ENCODE peak calls at places on chromosome 9, in ten cellular contexts. R, U, Z, I, B, Q, T, G, W and N are unnamed samples.

GRCh38 chr9:20208951-20209350 is 413.3 kb downstream of the MLLT3 start:
- DNase-seq in R (no peak), U (no peak), Z (no peak), I (no peak), B (no peak), Q (no peak), T (no peak), G (no peak), W (no peak), N (no peak)

GRCh38 chr9:130452835-130453234 is 8.1 kb downstream of the ASS1 start:
- DNase-seq in R (no peak), U (no peak), Z (no peak), I (no peak), B (no peak), Q (no peak), T (no peak), G (no peak), W (no peak), N (no peak)

GRCh38 chr9:93596399-93596798 is 20.0 kb downstream of the PHF2 start:
- DNase-seq in R (no peak), U (no peak), Z (no peak), I (no peak), B (no peak), Q (no peak), T (no peak), G (no peak), W (no peak), N (no peak)

GRCh38 chr9:86921141-86921868 is 26.0 kb downstream of the GAS1 start:
- DNase-seq in R (no peak), U (no peak), Z (peak; percentile 6), I (no peak), B (no peak), Q (no peak), T (no peak), G (no peak), W (no peak), N (no peak)

GRCh38 chr9:73213300-73213699 is 61.6 kb downstream of the ANXA1 start:
- DNase-seq in R (no peak), U (no peak), Z (no peak), I (no peak), B (no peak), Q (no peak), T (no peak), G (no peak), W (no peak), N (no peak)

GRCh38 chr9:78303377-78304062 is 6.6 kb downstream of the PSAT1 start:
- DNase-seq in R (no peak), U (no peak), Z (no peak), I (no peak), B (no peak), Q (no peak), T (no peak), G (no peak), W (no peak), N (no peak)

GRCh38 chr9:79154806-79155205 is 417.0 kb upstream of the TLE4 start:
- DNase-seq in R (no peak), U (no peak), Z (peak; percentile 44), I (no peak), B (no peak), Q (no peak), T (no peak), G (no peak), W (no peak), N (no peak)

GRCh38 chr9:87554177-87554940 is 56.7 kb downstream of the DAPK1 start:
- DNase-seq in R (no peak), U (no peak), Z (peak; percentile 43), I (no peak), B (peak; percentile 14), Q (no peak), T (no peak), G (no peak), W (no peak), N (no peak)

GRCh38 chr9:33880562-33881089 is 63.7 kb downstream of the UBE2R2 start:
- DNase-seq in R (no peak), U (no peak), Z (no peak), I (peak; percentile 9), B (no peak), Q (no peak), T (no peak), G (no peak), W (no peak), N (no peak)

GRCh38 chr9:125240649-125240999 is 519 bp downstream of the HSPA5 start:
- DNase-seq in R (peak; percentile 34), U (peak; percentile 81), Z (no peak), I (no peak), B (peak; percentile 34), Q (peak; percentile 43), T (peak; percentile 33), G (peak; percentile 14), W (peak; percentile 15), N (no peak)

GRCh38 chr9:38084556-38084880 is 15.5 kb upstream of the SHB start:
- DNase-seq in R (peak; percentile 82), U (no peak), Z (no peak), I (no peak), B (no peak), Q (no peak), T (no peak), G (no peak), W (no peak), N (no peak)

GRCh38 chr9:126722922-126723806 is 81.7 kb upstream of the ZBTB43 start:
- DNase-seq in R (no peak), U (peak; percentile 73), Z (no peak), I (no peak), B (no peak), Q (peak; percentile 50), T (peak; percentile 68), G (peak; percentile 63), W (no peak), N (no peak)

GRCh38 chr9:134676886-134677285 is 35.3 kb downstream of the COL5A1 start:
- DNase-seq in R (no peak), U (no peak), Z (no peak), I (no peak), B (no peak), Q (no peak), T (no peak), G (no peak), W (no peak), N (no peak)

GRCh38 chr9:109813829-109814228 is 33.8 kb downstream of the PALM2AKAP2 start:
- DNase-seq in R (no peak), U (no peak), Z (no peak), I (no peak), B (no peak), Q (no peak), T (no peak), G (no peak), W (no peak), N (no peak)

GRCh38 chr9:29966247-29966646 is 2393.0 kb upstream of the C9orf72 start:
- DNase-seq in R (no peak), U (no peak), Z (no peak), I (no peak), B (peak; percentile 38), Q (peak; percentile 4), T (no peak), G (no peak), W (no peak), N (peak; percentile 74)

GRCh38 chr9:107976767-107977166 is 487.2 kb upstream of the KLF4 start:
- DNase-seq in R (no peak), U (peak; percentile 73), Z (peak; percentile 43), I (no peak), B (no peak), Q (no peak), T (no peak), G (no peak), W (peak; percentile 8), N (no peak)

GRCh38 chr9:100125913-100126312 is 26.9 kb downstream of the INVS start:
- DNase-seq in R (no peak), U (no peak), Z (no peak), I (no peak), B (no peak), Q (no peak), T (no peak), G (no peak), W (no peak), N (no peak)

GRCh38 chr9:112439171-112439570 is 47.5 kb upstream of the KIAA1958 start:
- DNase-seq in R (no peak), U (no peak), Z (no peak), I (no peak), B (no peak), Q (no peak), T (no peak), G (no peak), W (no peak), N (no peak)

GRCh38 chr9:4170231-4170630 is 129.6 kb downstream of the GLIS3 start:
- DNase-seq in R (no peak), U (no peak), Z (no peak), I (no peak), B (peak; percentile 36), Q (peak; percentile 23), T (no peak), G (no peak), W (no peak), N (peak; percentile 3)

GRCh38 chr9:20623021-20623747 is 885 bp upstream of the MLLT3 start:
- DNase-seq in R (no peak), U (peak; percentile 55), Z (no peak), I (no peak), B (peak; percentile 19), Q (no peak), T (peak; percentile 35), G (peak; percentile 37), W (peak; percentile 17), N (peak; percentile 57)

GRCh38 chr9:3939820-3940219 is 360.0 kb downstream of the GLIS3 start:
- DNase-seq in R (no peak), U (no peak), Z (no peak), I (no peak), B (no peak), Q (no peak), T (no peak), G (no peak), W (no peak), N (peak; percentile 90)

GRCh38 chr9:14320272-14321245 is 6.6 kb upstream of the NFIB start:
- DNase-seq in R (no peak), U (no peak), Z (peak; percentile 97), I (no peak), B (peak; percentile 84), Q (peak; percentile 73), T (no peak), G (no peak), W (peak; percentile 50), N (peak; percentile 81)

GRCh38 chr9:31612336-31613030 is 772.0 kb upstream of the ACO1 start:
- DNase-seq in R (no peak), U (no peak), Z (no peak), I (no peak), B (no peak), Q (no peak), T (no peak), G (no peak), W (no peak), N (no peak)

GRCh38 chr9:112439825-112440224 is 46.8 kb upstream of the KIAA1958 start:
- DNase-seq in R (no peak), U (no peak), Z (no peak), I (no peak), B (no peak), Q (no peak), T (no peak), G (no peak), W (no peak), N (no peak)

GRCh38 chr9:394347-395052 is 179.8 kb downstream of the DOCK8 start:
- DNase-seq in R (no peak), U (no peak), Z (no peak), I (no peak), B (no peak), Q (no peak), T (no peak), G (no peak), W (no peak), N (no peak)

GRCh38 chr9:127333326-127334064 is 63.5 kb upstream of the SLC2A8 start:
- DNase-seq in R (no peak), U (no peak), Z (no peak), I (no peak), B (no peak), Q (no peak), T (no peak), G (no peak), W (no peak), N (no peak)

GRCh38 chr9:20304001-20304400 is 318.3 kb downstream of the MLLT3 start:
- DNase-seq in R (no peak), U (no peak), Z (no peak), I (no peak), B (no peak), Q (no peak), T (no peak), G (no peak), W (no peak), N (no peak)

GRCh38 chr9:90861380-90861779 is 59.8 kb downstream of the SYK start:
- DNase-seq in R (no peak), U (no peak), Z (no peak), I (no peak), B (no peak), Q (no peak), T (no peak), G (no peak), W (no peak), N (no peak)